ENCODE peak calls at places on chromosomes 2 and 18, in ten cellular contexts. P is hepatocyte; Y is ecto neural progenitor cell; E is NCI-H526 treated with DMSO at 0.1 percent for 48 hours; C is activated naive CD8-positive, alpha-beta T cell treated with anti-CD3 and anti-CD28 coated beads, Interleukin-2, amount 50 U/mL, for 24 hours; I is T-helper 2 cell; D is stimulated activated CD8-positive, alpha-beta memory T cell treated with anti-CD3 and anti-CD28 coated beads, Interleukin-15, amount 100 ng/mL, for 48 hours; Z is germinal center; B is fibroblast of the conjunctiva; L is heart left ventricle. X is an unnamed sample.

GRCh38 chr18:31015715-31016459 is 26.7 kb downstream of the DSC3 start:
- DNase-seq in P (no peak), Y (no peak), E (no peak), C (no peak), I (no peak), D (no peak), Z (no peak), B (no peak), L (no peak), X (no peak)

GRCh38 chr2:133264951-133265949 is 303.0 kb downstream of the NCKAP5 start:
- DNase-seq in P (peak), Y (peak), E (no peak), C (no peak), I (no peak), D (no peak), Z (no peak), B (no peak), L (peak), X (no peak)

GRCh38 chr2:127094509-127095366 is 12.2 kb downstream of the BIN1 start:
- DNase-seq in P (peak), Y (no peak), E (no peak), C (no peak), I (no peak), D (no peak), Z (no peak), B (no peak), L (no peak), X (no peak)

GRCh38 chr2:38692636-38693318 is 26.9 kb downstream of the GALM start:
- DNase-seq in P (peak), Y (no peak), E (no peak), C (no peak), I (no peak), D (no peak), Z (no peak), B (no peak), L (no peak), X (no peak)

GRCh38 chr18:29361843-29362242 is 1184.9 kb upstream of the CDH2 start:
- DNase-seq in P (peak), Y (no peak), E (no peak), C (no peak), I (no peak), D (no peak), Z (no peak), B (no peak), L (no peak), X (no peak)

GRCh38 chr18:3472681-3473544 is 22.9 kb downstream of the TGIF1 start:
- DNase-seq in P (no peak), Y (no peak), E (no peak), C (no peak), I (no peak), D (no peak), Z (no peak), B (no peak), L (no peak), X (no peak)

GRCh38 chr2:97951155-97951670 is 44.5 kb downstream of the TMEM131 start:
- DNase-seq in P (no peak), Y (no peak), E (no peak), C (no peak), I (no peak), D (no peak), Z (no peak), B (no peak), L (no peak), X (no peak)

GRCh38 chr2:201122276-201122675 is 6.3 kb downstream of the CFLAR start:
- DNase-seq in P (no peak), Y (no peak), E (no peak), C (no peak), I (no peak), D (no peak), Z (no peak), B (no peak), L (no peak), X (no peak)

GRCh38 chr2:206979922-206980321 is 40.6 kb downstream of the CPO start:
- DNase-seq in P (no peak), Y (no peak), E (no peak), C (no peak), I (no peak), D (no peak), Z (no peak), B (no peak), L (no peak), X (no peak)

GRCh38 chr2:56077352-56077915 is 106.4 kb upstream of the CCDC85A start:
- DNase-seq in P (peak), Y (peak), E (peak), C (no peak), I (no peak), D (no peak), Z (no peak), B (no peak), L (no peak), X (no peak)

GRCh38 chr18:76490701-76491171 is 4.3 kb downstream of the ZNF516 start:
- DNase-seq in P (peak), Y (peak), E (no peak), C (peak), I (peak), D (no peak), Z (peak), B (no peak), L (peak), X (no peak)

GRCh38 chr18:9708057-9708881 is at the start of gene RAB31:
- DNase-seq in P (peak), Y (peak), E (no peak), C (peak), I (no peak), D (no peak), Z (peak), B (peak), L (peak), X (no peak)

GRCh38 chr2:86695053-86695691 is 24.9 kb upstream of the RMND5A start:
- DNase-seq in P (peak), Y (no peak), E (no peak), C (no peak), I (no peak), D (no peak), Z (no peak), B (no peak), L (no peak), X (no peak)

GRCh38 chr18:11987527-11987926 is 6.2 kb downstream of the IMPA2 start:
- DNase-seq in P (no peak), Y (no peak), E (no peak), C (no peak), I (no peak), D (no peak), Z (no peak), B (no peak), L (no peak), X (no peak)

GRCh38 chr2:158826965-158827364 is 31.8 kb downstream of the DAPL1 start:
- DNase-seq in P (no peak), Y (no peak), E (no peak), C (no peak), I (no peak), D (no peak), Z (no peak), B (no peak), L (no peak), X (no peak)

X was measured in stimulated activated CD4-positive, alpha-beta T cell treated with anti-CD3 and anti-CD28 coated beads, TNF-alpha, amount 100 ng/mL, for 48 hours.